ENCODE peak calls at places on chromosome 1, in four cellular contexts. L is stimulated activated CD4-positive, alpha-beta T cell treated with anti-CD3 and anti-CD28 coated beads, Interleukin-1b, Interleukin-23, amount 100 ng/mL, for 1 hour; D is T-helper 2 cell; X is effector CD4-positive, alpha-beta T cell. Q is an unnamed sample.

GRCh38 chr1:163820748-163821147 is 499.0 kb downstream of the NUF2 start:
- DNase-seq in L (no peak), D (no peak), X (no peak), Q (no peak)

GRCh38 chr1:239814306-239814881 is 277.3 kb upstream of the FMN2 start:
- DNase-seq in L (no peak), D (no peak), X (no peak), Q (no peak)

GRCh38 chr1:4086921-4087320 is 186.8 kb upstream of the C1orf174 start:
- DNase-seq in L (no peak), D (no peak), X (no peak), Q (no peak)

GRCh38 chr1:27659497-27660299 is 12.3 kb downstream of the IFI6 start:
- DNase-seq in L (peak), D (peak), X (peak), Q (peak)

GRCh38 chr1:39760074-39761008 is 10.8 kb downstream of the OXCT2 start:
- DNase-seq in L (no peak), D (no peak), X (no peak), Q (no peak)

GRCh38 chr1:44010935-44011610 is 19.7 kb downstream of the CCDC24 start:
- DNase-seq in L (no peak), D (no peak), X (no peak), Q (no peak)

GRCh38 chr1:33178836-33179439 is 2.9 kb downstream of the TRIM62 start:
- DNase-seq in L (no peak), D (no peak), X (no peak), Q (no peak)

GRCh38 chr1:147389532-147390184 is 147.2 kb downstream of the CHD1L start:
- DNase-seq in L (no peak), D (no peak), X (no peak), Q (no peak)

GRCh38 chr1:3055051-3055450 is 14.0 kb upstream of the PRDM16 start:
- DNase-seq in L (no peak), D (no peak), X (no peak), Q (no peak)

GRCh38 chr1:84412316-84412942 is 14.1 kb downstream of the DNASE2B start:
- DNase-seq in L (no peak), D (no peak), X (no peak), Q (no peak)

GRCh38 chr1:110684476-110684875 is 9.7 kb upstream of the KCNA3 start:
- DNase-seq in L (no peak), D (no peak), X (no peak), Q (no peak)

GRCh38 chr1:221212926-221213325 is 333.7 kb downstream of the HLX start:
- DNase-seq in L (no peak), D (no peak), X (no peak), Q (no peak)

GRCh38 chr1:182478238-182478637 is 28.3 kb downstream of the RGSL1 start:
- DNase-seq in L (no peak), D (no peak), X (no peak), Q (no peak)

GRCh38 chr1:51270751-51271150 is 34.7 kb downstream of the RNF11 start:
- DNase-seq in L (no peak), D (no peak), X (no peak), Q (no peak)

GRCh38 chr1:229430761-229431269 is 3.1 kb downstream of the ACTA1 start:
- DNase-seq in L (no peak), D (no peak), X (peak), Q (no peak)